ENCODE peak calls at places on chromosomes 3 and 15, in eight cellular contexts. U is GM23338, S is SK-N-SH, N is HCT116, P is PC-3, D is neural progenitor cell, W is hepatocyte, O is MM.1S. H is an unnamed sample.

GRCh38 chr3:46276497-46277099 is 34.3 kb downstream of the CCR3 start:
- DNase-seq in U (peak), S (peak), N (peak), P (peak), D (peak), W (peak), O (peak), H (peak)

GRCh38 chr3:16587703-16588070 is 17.5 kb downstream of the DAZL start:
- DNase-seq in U (no peak), S (no peak), N (no peak), P (no peak), D (no peak), W (no peak), O (no peak), H (no peak)

GRCh38 chr3:36981006-36981405 is 11.9 kb downstream of the EPM2AIP1 start:
- DNase-seq in U (no peak), S (no peak), N (no peak), P (no peak), D (no peak), W (no peak), O (no peak), H (no peak)

GRCh38 chr3:126828306-126828705 is 124.3 kb downstream of the CHCHD6 start:
- DNase-seq in U (no peak), S (no peak), N (no peak), P (no peak), D (no peak), W (no peak), O (no peak), H (no peak)

GRCh38 chr3:40468018-40468417 is 8.9 kb upstream of the ZNF619 start:
- DNase-seq in U (no peak), S (no peak), N (no peak), P (no peak), D (no peak), W (no peak), O (no peak), H (no peak)

GRCh38 chr15:82771789-82772607 is 33.9 kb downstream of the FSD2 start:
- DNase-seq in U (no peak), S (no peak), N (no peak), P (no peak), D (no peak), W (no peak), O (no peak), H (no peak)

GRCh38 chr3:57852896-57853295 is 96.8 kb downstream of the SLMAP start:
- DNase-seq in U (peak), S (peak), N (no peak), P (peak), D (no peak), W (peak), O (no peak), H (peak)

GRCh38 chr3:48130321-48130881 is 57.8 kb downstream of the CDC25A start:
- DNase-seq in U (no peak), S (no peak), N (no peak), P (no peak), D (no peak), W (peak), O (no peak), H (no peak)

GRCh38 chr15:90883971-90884718 is at the start of gene FES:
- DNase-seq in U (peak), S (no peak), N (no peak), P (no peak), D (peak), W (peak), O (no peak), H (no peak)

GRCh38 chr3:141407043-141407442 is 38.7 kb downstream of the ZBTB38 start:
- DNase-seq in U (no peak), S (no peak), N (no peak), P (no peak), D (no peak), W (peak), O (peak), H (no peak)

GRCh38 chr3:192566706-192567290 is 160.5 kb downstream of the FGF12 start:
- DNase-seq in U (peak), S (peak), N (peak), P (peak), D (peak), W (peak), O (peak), H (peak)

GRCh38 chr15:57329582-57330367 is 46.5 kb upstream of the CGNL1 start:
- DNase-seq in U (no peak), S (no peak), N (no peak), P (no peak), D (no peak), W (no peak), O (no peak), H (no peak)

GRCh38 chr3:49671291-49672288 is 2.6 kb upstream of the APEH start:
- DNase-seq in U (peak), S (peak), N (peak), P (peak), D (peak), W (peak), O (peak), H (peak)

GRCh38 chr15:78203346-78204225 is 30.8 kb downstream of the ACSBG1 start:
- DNase-seq in U (no peak), S (no peak), N (no peak), P (no peak), D (no peak), W (peak), O (no peak), H (no peak)

GRCh38 chr3:157116017-157116416 is 43.9 kb downstream of the CCNL1 start:
- DNase-seq in U (no peak), S (no peak), N (no peak), P (no peak), D (no peak), W (no peak), O (no peak), H (no peak)

DNA sequence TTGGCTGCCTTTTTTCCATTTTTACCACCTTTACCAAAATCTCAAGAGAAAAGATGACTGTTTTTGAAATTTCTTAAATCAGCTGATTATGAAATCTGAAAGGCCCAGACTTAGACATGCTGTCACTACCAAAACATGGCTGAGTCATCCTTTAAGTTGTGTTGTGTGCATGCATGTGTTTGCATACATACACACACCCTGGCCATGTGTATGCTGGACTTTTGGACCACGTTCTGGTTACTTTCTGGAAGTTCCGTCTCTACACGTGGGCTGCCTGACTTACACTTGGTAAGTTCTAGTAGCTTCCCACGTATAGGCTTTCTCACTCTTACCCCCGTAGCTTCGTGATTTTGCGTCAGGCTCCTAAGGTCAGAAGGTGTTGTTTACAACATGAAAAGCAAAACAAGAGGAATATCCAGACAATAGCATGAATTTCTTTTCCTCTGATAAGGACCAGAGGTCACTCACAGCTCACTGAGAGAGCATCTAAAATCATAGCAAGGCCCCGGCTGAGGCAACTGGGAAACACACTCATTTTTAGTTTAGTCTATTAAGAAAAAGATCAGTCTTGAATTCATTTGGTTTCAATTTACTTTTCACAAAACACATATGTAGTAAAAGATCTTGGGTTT is 62.4 kb downstream of the COL8A1 start:
- DNase-seq in U (no peak), S (no peak), N (no peak), P (no peak), D (no peak), W (no peak), O (peak), H (no peak)
- TF ChIP-seq EZH2phosphoT487 in U (no peak), S (no peak), N (no peak), P (no peak), D (no peak), W (no peak), O (no peak), H (no peak)

DNA sequence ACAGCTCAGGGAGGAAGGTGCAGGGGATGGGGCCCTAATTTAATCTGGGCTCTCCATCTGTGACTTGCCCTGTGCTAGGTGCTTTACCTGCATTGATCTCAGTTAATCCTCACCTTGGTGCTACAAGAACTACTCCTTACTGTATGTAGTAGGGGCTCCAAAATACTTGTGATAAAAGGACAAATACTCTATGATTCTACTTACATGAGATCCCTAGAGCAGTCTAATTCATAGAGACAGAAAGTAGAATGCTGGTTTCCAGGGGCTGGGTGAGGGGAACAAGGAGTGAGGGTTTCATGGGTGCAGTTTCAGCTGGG is 67.2 kb downstream of the SLC6A1 start:
- DNase-seq in U (no peak), S (no peak), N (no peak), P (no peak), D (no peak), W (no peak), O (no peak), H (no peak)
- TF ChIP-seq CTCF in U (no peak), S (no peak), N (no peak), P (peak), D (no peak), W (no peak), O (no peak), H (peak)

GRCh38 chr3:51706021-51706485 is 815 bp upstream of the GRM2 start:
- DNase-seq in U (no peak), S (peak), N (no peak), P (no peak), D (no peak), W (no peak), O (no peak), H (no peak)
- TF ChIP-seq EZH2phosphoT487 in U (no peak), S (no peak), N (no peak), P (no peak), D (no peak), W (no peak), O (no peak), H (no peak)

GRCh38 chr3:194296832-194297666 is 54.1 kb downstream of the CPN2 start:
- DNase-seq in U (peak), S (no peak), N (peak), P (no peak), D (peak), W (peak), O (no peak), H (no peak)
- TF ChIP-seq CTCF in U (no peak), S (no peak), N (no peak), P (no peak), D (peak), W (no peak), O (no peak), H (no peak)

DNA sequence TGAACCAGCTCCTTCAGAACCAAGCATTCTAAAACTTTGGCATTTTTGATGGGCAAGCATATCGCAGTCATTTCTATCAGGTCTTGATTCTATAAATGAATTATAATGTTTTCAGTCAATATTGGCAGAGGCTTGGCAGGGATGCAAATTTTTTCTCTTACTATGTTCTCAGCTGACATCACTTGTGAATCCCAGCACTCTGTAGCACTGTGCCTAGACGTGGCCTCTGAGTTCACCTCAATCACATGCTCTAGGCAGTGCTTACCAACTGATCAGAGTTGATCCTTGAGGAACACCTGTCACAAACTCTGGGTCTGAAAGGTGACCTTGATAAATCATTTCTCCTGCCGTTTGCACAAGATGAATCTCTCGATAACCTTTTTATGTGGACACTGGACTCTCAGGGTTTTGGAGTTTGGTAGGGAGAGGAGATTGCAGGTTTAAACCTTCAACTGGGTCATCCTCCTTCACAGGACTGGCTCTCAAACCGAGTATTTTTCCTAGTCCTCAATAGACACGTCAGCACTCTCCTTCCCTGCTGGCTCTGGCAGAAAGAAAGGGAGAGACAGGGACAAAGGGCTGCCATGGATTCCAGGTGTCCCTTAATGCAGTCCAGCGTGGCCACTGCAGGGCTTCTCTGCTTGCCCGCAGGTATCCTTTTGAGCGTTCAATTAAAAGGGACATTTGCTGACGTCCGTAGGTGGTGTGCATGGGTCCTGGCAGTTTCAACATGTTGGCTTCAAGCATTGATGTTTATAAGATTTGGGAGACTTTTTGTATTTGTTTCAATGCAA is 222.3 kb upstream of the CMC1 start:
- DNase-seq in U (no peak), S (no peak), N (no peak), P (peak), D (peak), W (no peak), O (no peak), H (no peak)
- TF ChIP-seq EZH2phosphoT487 in U (no peak), S (no peak), N (no peak), P (no peak), D (no peak), W (no peak), O (no peak), H (no peak)